ENCODE peak calls at places on chromosomes 12 and 14, in nine cellular contexts. One of them, this sample, is unnamed.

GRCh38 chr14:56555921-56556570 is 23.6 kb upstream of the TMEM260 start:
- DNase-seq in T-helper 1 cell: no peak
- DNase-seq in iPS-NIHi11: peak; percentile 57
- DNase-seq in RPMI7951: peak; percentile 6
- DNase-seq in suprapubic skin: no peak
- DNase-seq in uterus: no peak
- DNase-seq in skeletal muscle cell: no peak
- DNase-seq in stimulated activated CD4-positive, alpha-beta T cell treated with anti-CD3 and anti-CD28 coated beads, TNF-alpha, amount 100 ng/mL, for 4 hours: no peak
- DNase-seq in H7: peak; percentile 26
- DNase-seq in this sample: peak; percentile 17

GRCh38 chr12:78864483-78865296 is at the start of gene SYT1:
- DNase-seq in uterus: peak; percentile 76
- DNase-seq in H7: peak; percentile 82
- DNase-seq in suprapubic skin: peak; percentile 61
- DNase-seq in RPMI7951: peak; percentile 88
- DNase-seq in iPS-NIHi11: peak; percentile 92
- DNase-seq in stimulated activated CD4-positive, alpha-beta T cell treated with anti-CD3 and anti-CD28 coated beads, TNF-alpha, amount 100 ng/mL, for 4 hours: no peak
- DNase-seq in skeletal muscle cell: peak; percentile 51
- DNase-seq in T-helper 1 cell: no peak
- DNase-seq in this sample: no peak

GRCh38 chr14:105617201-105617777 is 90.9 kb downstream of the TMEM121 start:
- DNase-seq in T-helper 1 cell: no peak
- DNase-seq in uterus: no peak
- DNase-seq in H7: peak; percentile 63
- DNase-seq in stimulated activated CD4-positive, alpha-beta T cell treated with anti-CD3 and anti-CD28 coated beads, TNF-alpha, amount 100 ng/mL, for 4 hours: no peak
- DNase-seq in skeletal muscle cell: no peak
- DNase-seq in suprapubic skin: no peak
- DNase-seq in iPS-NIHi11: no peak
- DNase-seq in RPMI7951: no peak
- DNase-seq in this sample: no peak

GRCh38 chr14:64992328-64992885 is 5.7 kb downstream of the FNTB start:
- DNase-seq in T-helper 1 cell: no peak
- DNase-seq in H7: no peak
- DNase-seq in uterus: no peak
- DNase-seq in iPS-NIHi11: no peak
- DNase-seq in skeletal muscle cell: no peak
- DNase-seq in stimulated activated CD4-positive, alpha-beta T cell treated with anti-CD3 and anti-CD28 coated beads, TNF-alpha, amount 100 ng/mL, for 4 hours: no peak
- DNase-seq in suprapubic skin: no peak
- DNase-seq in RPMI7951: no peak
- DNase-seq in this sample: no peak

GRCh38 chr14:34035177-34035933 is 84.5 kb upstream of the EGLN3 start:
- DNase-seq in H7: no peak
- DNase-seq in T-helper 1 cell: no peak
- DNase-seq in iPS-NIHi11: no peak
- DNase-seq in stimulated activated CD4-positive, alpha-beta T cell treated with anti-CD3 and anti-CD28 coated beads, TNF-alpha, amount 100 ng/mL, for 4 hours: no peak
- DNase-seq in RPMI7951: peak; percentile 21
- DNase-seq in skeletal muscle cell: no peak
- DNase-seq in suprapubic skin: no peak
- DNase-seq in uterus: no peak
- DNase-seq in this sample: no peak

GRCh38 chr12:1203735-1204019 is 212.7 kb downstream of the ERC1 start:
- DNase-seq in suprapubic skin: no peak
- DNase-seq in RPMI7951: no peak
- DNase-seq in stimulated activated CD4-positive, alpha-beta T cell treated with anti-CD3 and anti-CD28 coated beads, TNF-alpha, amount 100 ng/mL, for 4 hours: no peak
- DNase-seq in H7: no peak
- DNase-seq in skeletal muscle cell: no peak
- DNase-seq in iPS-NIHi11: no peak
- DNase-seq in uterus: no peak
- DNase-seq in T-helper 1 cell: no peak
- DNase-seq in this sample: no peak

GRCh38 chr14:82872494-82872893 is 1338.8 kb upstream of the SEL1L start:
- DNase-seq in iPS-NIHi11: peak; percentile 8
- DNase-seq in H7: peak; percentile 5
- DNase-seq in stimulated activated CD4-positive, alpha-beta T cell treated with anti-CD3 and anti-CD28 coated beads, TNF-alpha, amount 100 ng/mL, for 4 hours: no peak
- DNase-seq in T-helper 1 cell: no peak
- DNase-seq in uterus: no peak
- DNase-seq in suprapubic skin: no peak
- DNase-seq in RPMI7951: no peak
- DNase-seq in skeletal muscle cell: no peak
- DNase-seq in this sample: no peak

GRCh38 chr12:112714166-112714565 is 77.4 kb upstream of the RPH3A start:
- DNase-seq in stimulated activated CD4-positive, alpha-beta T cell treated with anti-CD3 and anti-CD28 coated beads, TNF-alpha, amount 100 ng/mL, for 4 hours: no peak
- DNase-seq in skeletal muscle cell: no peak
- DNase-seq in uterus: no peak
- DNase-seq in suprapubic skin: no peak
- DNase-seq in RPMI7951: no peak
- DNase-seq in iPS-NIHi11: no peak
- DNase-seq in T-helper 1 cell: no peak
- DNase-seq in H7: no peak
- DNase-seq in this sample: no peak

GRCh38 chr12:31897791-31898503 is 61.3 kb upstream of the RESF1 start:
- DNase-seq in skeletal muscle cell: no peak
- DNase-seq in T-helper 1 cell: no peak
- DNase-seq in H7: peak; percentile 68
- DNase-seq in iPS-NIHi11: peak; percentile 84
- DNase-seq in RPMI7951: peak; percentile 87
- DNase-seq in suprapubic skin: no peak
- DNase-seq in uterus: no peak
- DNase-seq in stimulated activated CD4-positive, alpha-beta T cell treated with anti-CD3 and anti-CD28 coated beads, TNF-alpha, amount 100 ng/mL, for 4 hours: no peak
- DNase-seq in this sample: no peak

GRCh38 chr12:2904260-2904659 is 13.6 kb downstream of the TULP3 start:
- DNase-seq in RPMI7951: no peak
- DNase-seq in stimulated activated CD4-positive, alpha-beta T cell treated with anti-CD3 and anti-CD28 coated beads, TNF-alpha, amount 100 ng/mL, for 4 hours: no peak
- DNase-seq in skeletal muscle cell: no peak
- DNase-seq in uterus: no peak
- DNase-seq in H7: no peak
- DNase-seq in suprapubic skin: no peak
- DNase-seq in T-helper 1 cell: no peak
- DNase-seq in iPS-NIHi11: no peak
- DNase-seq in this sample: no peak

GRCh38 chr12:6469609-6470374 is 685 bp downstream of the VAMP1 start:
- DNase-seq in uterus: no peak
- DNase-seq in RPMI7951: no peak
- DNase-seq in H7: peak; percentile 81
- DNase-seq in skeletal muscle cell: no peak
- DNase-seq in suprapubic skin: no peak
- DNase-seq in iPS-NIHi11: no peak
- DNase-seq in T-helper 1 cell: no peak
- DNase-seq in stimulated activated CD4-positive, alpha-beta T cell treated with anti-CD3 and anti-CD28 coated beads, TNF-alpha, amount 100 ng/mL, for 4 hours: no peak
- DNase-seq in this sample: no peak

GRCh38 chr12:68305278-68305677 is 26.9 kb downstream of the MDM1 start:
- DNase-seq in iPS-NIHi11: no peak
- DNase-seq in uterus: no peak
- DNase-seq in T-helper 1 cell: no peak
- DNase-seq in H7: no peak
- DNase-seq in skeletal muscle cell: no peak
- DNase-seq in RPMI7951: no peak
- DNase-seq in suprapubic skin: no peak
- DNase-seq in stimulated activated CD4-positive, alpha-beta T cell treated with anti-CD3 and anti-CD28 coated beads, TNF-alpha, amount 100 ng/mL, for 4 hours: no peak
- DNase-seq in this sample: no peak

GRCh38 chr14:99095369-99095768 is 176.6 kb downstream of the BCL11B start:
- DNase-seq in uterus: no peak
- DNase-seq in skeletal muscle cell: no peak
- DNase-seq in suprapubic skin: no peak
- DNase-seq in RPMI7951: no peak
- DNase-seq in H7: no peak
- DNase-seq in T-helper 1 cell: no peak
- DNase-seq in stimulated activated CD4-positive, alpha-beta T cell treated with anti-CD3 and anti-CD28 coated beads, TNF-alpha, amount 100 ng/mL, for 4 hours: no peak
- DNase-seq in iPS-NIHi11: no peak
- DNase-seq in this sample: no peak

GRCh38 chr14:79278798-79279644 is 932.3 kb downstream of the DIO2 start:
- DNase-seq in stimulated activated CD4-positive, alpha-beta T cell treated with anti-CD3 and anti-CD28 coated beads, TNF-alpha, amount 100 ng/mL, for 4 hours: no peak
- DNase-seq in suprapubic skin: peak; percentile 67
- DNase-seq in H7: peak; percentile 93
- DNase-seq in RPMI7951: peak; percentile 37
- DNase-seq in uterus: peak; percentile 76
- DNase-seq in T-helper 1 cell: no peak
- DNase-seq in skeletal muscle cell: peak; percentile 47
- DNase-seq in iPS-NIHi11: peak; percentile 87
- DNase-seq in this sample: peak; percentile 58